ENCODE peak calls at places on chromosomes 1 and 21, in six cellular contexts. U is mesenchymal stem cell, L is IMR-90, V is neuronal stem cell, P is H1, Z is trophoblast cell. D is an unnamed sample.

GRCh38 chr1:179251675-179252074 is 22.2 kb upstream of the ABL2 start:
- DNase-seq in L (peak; percentile 67), U (peak; percentile 56), V (peak; percentile 6), P (no peak), Z (no peak), D (peak; percentile 49)

GRCh38 chr1:236421850-236422516 is 27.9 kb downstream of the EDARADD start:
- DNase-seq in U (no peak), L (no peak), Z (no peak), V (no peak), P (no peak), D (no peak)

GRCh38 chr1:15953294-15953771 is 22.6 kb downstream of the ZBTB17 start:
- DNase-seq in U (peak; percentile 34), P (no peak), V (no peak), Z (no peak), L (peak; percentile 35), D (no peak)

GRCh38 chr21:33915368-33916199 is at the start of gene ATP5PO:
- DNase-seq in L (peak; percentile 98), P (peak; percentile 96), Z (peak; percentile 99), U (peak; percentile 98), V (peak; percentile 92), D (peak; percentile 98)

GRCh38 chr1:10835423-10836421 is 39.3 kb upstream of the CASZ1 start:
- DNase-seq in L (peak; percentile 36), U (peak; percentile 50), Z (no peak), V (peak; percentile 93), P (peak; percentile 97), D (peak; percentile 96)

GRCh38 chr1:115168026-115168425 is 78.7 kb upstream of the TSPAN2 start:
- DNase-seq in Z (no peak), U (no peak), V (no peak), L (peak; percentile 25), P (no peak), D (no peak)

GRCh38 chr1:201223852-201224670 is 33.4 kb downstream of the IGFN1 start:
- DNase-seq in L (no peak), P (peak; percentile 28), U (no peak), V (no peak), Z (no peak), D (peak; percentile 30)

GRCh38 chr1:85629532-85629920 is 49.0 kb downstream of the CCN1 start:
- DNase-seq in U (peak; percentile 75), P (no peak), V (no peak), Z (no peak), L (no peak), D (no peak)

GRCh38 chr1:15427280-15427666 is 11.0 kb upstream of the CTRC start:
- DNase-seq in P (no peak), V (no peak), Z (no peak), U (no peak), L (no peak), D (no peak)

GRCh38 chr1:71270394-71270793 is 189.6 kb upstream of the ZRANB2 start:
- DNase-seq in P (no peak), V (no peak), Z (no peak), U (no peak), L (no peak), D (no peak)

GRCh38 chr1:18599096-18599495 is 31.6 kb upstream of the PAX7 start:
- DNase-seq in Z (no peak), V (no peak), U (no peak), L (no peak), P (no peak), D (no peak)

GRCh38 chr21:34933609-34934345 is 115.3 kb downstream of the RUNX1 start:
- DNase-seq in P (no peak), U (no peak), V (no peak), Z (no peak), L (no peak), D (no peak)

GRCh38 chr1:72362538-72362937 is 80.2 kb upstream of the NEGR1 start:
- DNase-seq in V (no peak), L (no peak), U (no peak), P (no peak), Z (no peak), D (no peak)

GRCh38 chr1:232793944-232794343 is 11.3 kb upstream of the MAP10 start:
- DNase-seq in V (no peak), P (no peak), L (peak; percentile 74), Z (no peak), U (peak; percentile 77), D (no peak)

GRCh38 chr21:26637346-26637745 is 64.3 kb upstream of the CYYR1 start:
- DNase-seq in Z (no peak), P (no peak), V (no peak), U (peak; percentile 12), L (no peak), D (no peak)

GRCh38 chr1:47231314-47232186 is 475 bp downstream of the TAL1 start:
- DNase-seq in Z (no peak), L (peak; percentile 33), P (peak; percentile 58), V (no peak), U (peak; percentile 70), D (peak; percentile 46)

GRCh38 chr1:223515416-223515815 is 122.2 kb downstream of the CCDC185 start:
- DNase-seq in Z (no peak), P (no peak), V (no peak), L (no peak), U (no peak), D (no peak)

GRCh38 chr1:113178522-113178921 is 105.5 kb downstream of the LRIG2 start:
- DNase-seq in V (no peak), L (no peak), U (peak; percentile 1), P (no peak), Z (no peak), D (no peak)

GRCh38 chr1:162536511-162536910 is 25.0 kb upstream of the UAP1 start:
- DNase-seq in V (no peak), L (peak; percentile 59), Z (no peak), U (peak; percentile 30), P (no peak), D (no peak)

GRCh38 chr1:208233978-208234377 is 10.2 kb downstream of the PLXNA2 start:
- DNase-seq in P (no peak), L (no peak), U (no peak), V (no peak), Z (no peak), D (no peak)

DNA sequence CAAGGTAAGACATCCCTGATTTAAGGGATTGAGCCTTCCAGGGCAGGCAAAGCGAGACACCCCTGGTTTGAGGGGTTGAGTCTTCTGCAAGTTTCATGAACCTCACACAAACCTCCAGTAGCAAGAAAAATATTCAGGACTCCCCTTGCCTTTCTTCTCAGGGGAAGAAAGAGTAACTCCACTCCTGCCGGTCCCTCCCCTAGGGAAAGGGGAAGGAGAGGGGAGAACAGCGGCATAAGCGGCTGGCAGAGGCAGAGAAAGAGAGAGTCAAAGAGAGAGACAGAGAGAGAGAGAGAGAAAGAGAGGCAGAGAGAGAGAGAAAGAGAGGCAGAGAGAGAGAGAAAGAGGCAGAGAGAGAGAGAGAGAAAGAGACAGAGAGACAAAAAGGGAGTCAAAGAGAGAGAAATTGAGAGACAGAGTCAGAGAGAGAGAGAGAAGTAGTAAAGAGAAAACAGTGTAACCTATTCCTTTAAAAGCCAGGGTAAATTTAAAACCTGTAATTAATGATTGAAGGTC is 29.5 kb upstream of the CBR3 start:
- DNase-seq in P (no peak), V (no peak), L (no peak), U (no peak), Z (no peak), D (peak; percentile 38)
- H3K23ac ChIP-seq in P (no peak overlapping the region), V (no peak overlapping the region), L (no peak overlapping the region), U (no peak overlapping the region), Z (no peak overlapping the region), D (no peak overlapping the region)

DNA sequence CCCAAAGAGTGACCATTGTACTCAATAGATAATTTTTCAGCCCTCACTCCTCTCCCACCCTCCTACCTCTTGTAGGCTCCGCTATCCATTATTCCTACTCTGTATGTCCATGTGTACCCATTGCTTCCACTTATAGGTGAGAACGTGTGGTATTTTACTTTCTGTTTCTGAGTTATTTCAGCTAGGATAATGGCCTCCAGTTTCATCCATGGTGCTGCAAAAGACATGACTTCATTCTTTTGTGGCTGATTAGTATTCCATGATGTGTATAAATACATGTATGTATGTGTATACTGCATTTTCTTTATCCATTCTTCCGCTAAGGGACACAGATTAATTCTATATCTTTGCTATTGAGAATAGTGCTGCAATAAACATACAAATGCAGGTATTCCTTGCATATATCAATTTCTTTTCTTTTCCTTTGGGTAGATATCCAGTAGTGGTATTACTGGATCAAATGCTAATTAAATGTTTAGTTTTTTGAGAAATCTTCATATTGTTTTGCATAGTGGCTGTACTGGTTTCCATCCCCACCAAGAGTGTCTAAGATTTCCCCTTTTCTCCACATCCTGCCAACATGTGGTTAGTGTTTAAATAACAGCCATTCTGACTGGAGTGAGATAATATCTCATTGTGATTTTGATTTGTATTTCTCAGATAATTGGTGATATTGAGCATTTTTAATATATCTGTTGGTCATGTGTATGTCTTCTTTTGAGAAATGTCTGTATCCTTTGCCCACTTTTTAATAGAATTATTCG is 4.9 kb downstream of the LY9 start:
- DNase-seq in V (no peak), P (no peak), Z (no peak), L (no peak), U (no peak), D (no peak)
- H3K4me3 ChIP-seq in V (no peak overlapping the region), P (no peak overlapping the region), Z (no peak overlapping the region), L (no peak overlapping the region), U (no peak overlapping the region), D (no peak overlapping the region)

DNA sequence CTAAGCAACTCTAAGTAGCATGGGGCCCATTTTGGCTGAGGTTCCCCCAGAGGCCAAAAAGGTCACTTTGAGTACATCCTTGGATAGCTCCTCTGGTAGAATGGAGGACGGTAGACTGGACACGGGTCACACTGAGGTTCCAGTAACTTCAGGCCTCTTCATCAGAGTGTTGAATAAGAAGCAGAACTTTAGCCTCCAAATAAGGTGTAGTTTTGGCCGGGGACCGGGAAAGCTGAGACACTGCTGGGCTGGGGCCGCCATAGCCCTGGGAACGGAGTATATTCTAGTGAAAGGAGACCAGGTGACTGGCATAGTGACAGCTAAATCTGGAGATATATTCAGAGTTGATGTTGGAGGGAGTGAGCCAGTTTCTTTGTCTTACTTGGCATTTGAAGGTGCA is 84.0 kb downstream of the EVA1C start:
- DNase-seq in U (no peak), Z (no peak), L (no peak), V (no peak), P (no peak), D (no peak)
- H3K23ac ChIP-seq in U (no peak overlapping the region), Z (no peak overlapping the region), L (no peak overlapping the region), V (no peak overlapping the region), P (no peak overlapping the region), D (no peak overlapping the region)

DNA sequence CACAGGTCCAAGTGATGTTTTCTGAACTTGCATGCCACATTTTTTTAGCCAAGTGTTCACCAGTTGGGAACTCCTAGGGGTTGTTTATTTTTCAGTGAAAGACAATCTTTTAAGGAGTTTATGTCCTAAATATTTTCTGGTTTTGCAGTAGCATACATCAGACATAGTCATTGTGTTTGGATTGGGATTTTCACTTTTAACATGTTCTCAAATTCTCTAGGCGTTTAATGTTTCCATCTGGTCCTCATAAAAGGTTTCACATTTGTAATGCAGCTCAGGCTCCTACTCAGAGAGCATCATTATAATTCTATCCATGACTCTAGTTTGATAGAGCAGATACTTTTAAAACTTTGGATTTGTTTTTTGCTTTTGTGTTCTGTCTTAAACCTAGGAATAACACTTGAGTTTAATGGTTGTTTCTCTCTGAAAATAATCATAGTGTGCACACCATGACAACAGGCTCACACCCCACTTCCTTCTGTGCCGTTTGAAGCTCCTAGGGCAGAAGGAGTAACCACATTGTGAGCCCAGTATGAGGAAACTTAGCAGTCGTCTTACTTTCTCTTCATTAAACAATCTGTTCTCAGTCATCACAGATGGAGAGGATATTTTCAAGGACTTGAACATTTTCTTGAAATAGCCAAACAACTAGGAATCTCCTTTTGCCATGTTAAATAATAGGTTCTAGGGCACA is 219.5 kb downstream of the PDE4B start:
- DNase-seq in Z (no peak), U (no peak), V (no peak), L (peak; percentile 37), P (no peak), D (no peak)
- H3K4me3 ChIP-seq in Z (no peak overlapping the region), U (no peak overlapping the region), V (no peak overlapping the region), L (no peak overlapping the region), P (no peak overlapping the region), D (no peak overlapping the region)

GRCh38 chr1:90472775-90473174 is 244.3 kb downstream of the BARHL2 start:
- DNase-seq in U (no peak), V (no peak), P (no peak), Z (no peak), L (no peak), D (no peak)
- H3K23ac ChIP-seq in U (no peak overlapping the region), V (no peak overlapping the region), P (no peak overlapping the region), Z (no peak overlapping the region), L (no peak overlapping the region), D (no peak overlapping the region)

D was measured in mesendoderm.